ENCODE peak calls at places on chromosomes 4 and X, in ten cellular contexts. One of them, this sample, is unnamed.

GRCh38 chrX:130909469-130910136 is 6.6 kb upstream of the ENOX2 start:
- DNase-seq in GM12891: no peak
- DNase-seq in breast epithelium: no peak
- DNase-seq in GM23338: no peak
- DNase-seq in HCT116: no peak
- DNase-seq in GM12892: no peak
- DNase-seq in K562: peak
- DNase-seq in GM12878: no peak
- DNase-seq in HL-60: no peak
- DNase-seq in stomach: no peak
- DNase-seq in this sample: no peak

GRCh38 chr4:121129606-121130346 is 34.3 kb downstream of the TNIP3 start:
- DNase-seq in GM12891: no peak
- DNase-seq in breast epithelium: no peak
- DNase-seq in GM23338: no peak
- DNase-seq in HCT116: no peak
- DNase-seq in GM12892: no peak
- DNase-seq in K562: no peak
- DNase-seq in GM12878: no peak
- DNase-seq in HL-60: no peak
- DNase-seq in stomach: no peak
- DNase-seq in this sample: no peak

GRCh38 chrX:40082447-40083119 is 15.2 kb downstream of the BCOR start:
- DNase-seq in GM12891: no peak
- DNase-seq in breast epithelium: no peak
- DNase-seq in GM23338: no peak
- DNase-seq in HCT116: no peak
- DNase-seq in GM12892: no peak
- DNase-seq in K562: no peak
- DNase-seq in GM12878: no peak
- DNase-seq in HL-60: no peak
- DNase-seq in stomach: no peak
- DNase-seq in this sample: no peak

GRCh38 chr4:52932586-52933482 is 70.7 kb downstream of the RASL11B start:
- DNase-seq in GM12891: no peak
- DNase-seq in breast epithelium: no peak
- DNase-seq in GM23338: no peak
- DNase-seq in HCT116: no peak
- DNase-seq in GM12892: no peak
- DNase-seq in K562: no peak
- DNase-seq in GM12878: no peak
- DNase-seq in HL-60: no peak
- DNase-seq in stomach: no peak
- DNase-seq in this sample: no peak

GRCh38 chrX:7904557-7904956 is 22.7 kb downstream of the PNPLA4 start:
- DNase-seq in GM12891: no peak
- DNase-seq in breast epithelium: no peak
- DNase-seq in GM23338: no peak
- DNase-seq in HCT116: no peak
- DNase-seq in GM12892: no peak
- DNase-seq in K562: no peak
- DNase-seq in GM12878: no peak
- DNase-seq in HL-60: no peak
- DNase-seq in stomach: no peak
- DNase-seq in this sample: no peak

GRCh38 chr4:127686656-127687055 is 43.5 kb upstream of the SLC25A31 start:
- DNase-seq in GM12891: no peak
- DNase-seq in breast epithelium: no peak
- DNase-seq in GM23338: no peak
- DNase-seq in HCT116: peak
- DNase-seq in GM12892: no peak
- DNase-seq in K562: no peak
- DNase-seq in GM12878: no peak
- DNase-seq in HL-60: no peak
- DNase-seq in stomach: no peak
- DNase-seq in this sample: no peak

GRCh38 chr4:75919914-75920313 is 17.7 kb upstream of the PPEF2 start:
- DNase-seq in GM12891: no peak
- DNase-seq in breast epithelium: no peak
- DNase-seq in GM23338: no peak
- DNase-seq in HCT116: no peak
- DNase-seq in GM12892: no peak
- DNase-seq in K562: no peak
- DNase-seq in GM12878: no peak
- DNase-seq in HL-60: no peak
- DNase-seq in stomach: no peak
- DNase-seq in this sample: no peak

GRCh38 chrX:101550362-101550761 is at the start of gene ARMCX1:
- DNase-seq in GM12891: peak
- DNase-seq in breast epithelium: peak
- DNase-seq in GM23338: peak
- DNase-seq in HCT116: no peak
- DNase-seq in GM12892: no peak
- DNase-seq in K562: no peak
- DNase-seq in GM12878: no peak
- DNase-seq in HL-60: no peak
- DNase-seq in stomach: peak
- DNase-seq in this sample: peak

GRCh38 chrX:7120578-7121219 is 26.8 kb upstream of the STS start:
- DNase-seq in GM12891: no peak
- DNase-seq in breast epithelium: no peak
- DNase-seq in GM23338: no peak
- DNase-seq in HCT116: no peak
- DNase-seq in GM12892: no peak
- DNase-seq in K562: no peak
- DNase-seq in GM12878: no peak
- DNase-seq in HL-60: no peak
- DNase-seq in stomach: no peak
- DNase-seq in this sample: no peak

GRCh38 chr4:122703868-122704267 is 28.6 kb upstream of the BBS12 start:
- DNase-seq in GM12891: no peak
- DNase-seq in breast epithelium: no peak
- DNase-seq in GM23338: peak
- DNase-seq in HCT116: no peak
- DNase-seq in GM12892: no peak
- DNase-seq in K562: no peak
- DNase-seq in GM12878: no peak
- DNase-seq in HL-60: no peak
- DNase-seq in stomach: no peak
- DNase-seq in this sample: no peak

GRCh38 chrX:115499112-115499805 is 61.7 kb upstream of the PLS3 start:
- DNase-seq in GM12891: no peak
- DNase-seq in breast epithelium: no peak
- DNase-seq in GM23338: no peak
- DNase-seq in HCT116: no peak
- DNase-seq in GM12892: no peak
- DNase-seq in K562: no peak
- DNase-seq in GM12878: no peak
- DNase-seq in HL-60: no peak
- DNase-seq in stomach: no peak
- DNase-seq in this sample: no peak

GRCh38 chrX:14027511-14028019 is 2.1 kb downstream of the GEMIN8 start:
- DNase-seq in GM12891: no peak
- DNase-seq in breast epithelium: no peak
- DNase-seq in GM23338: no peak
- DNase-seq in HCT116: no peak
- DNase-seq in GM12892: no peak
- DNase-seq in K562: no peak
- DNase-seq in GM12878: peak
- DNase-seq in HL-60: no peak
- DNase-seq in stomach: no peak
- DNase-seq in this sample: no peak

GRCh38 chrX:14028473-14028872 is 1.2 kb downstream of the GEMIN8 start:
- DNase-seq in GM12891: no peak
- DNase-seq in breast epithelium: no peak
- DNase-seq in GM23338: no peak
- DNase-seq in HCT116: no peak
- DNase-seq in GM12892: no peak
- DNase-seq in K562: no peak
- DNase-seq in GM12878: peak
- DNase-seq in HL-60: no peak
- DNase-seq in stomach: no peak
- DNase-seq in this sample: no peak

GRCh38 chrX:14030248-14030592 is 528 bp upstream of the GEMIN8 start:
- DNase-seq in GM12891: no peak
- DNase-seq in breast epithelium: no peak
- DNase-seq in GM23338: no peak
- DNase-seq in HCT116: no peak
- DNase-seq in GM12892: no peak
- DNase-seq in K562: no peak
- DNase-seq in GM12878: no peak
- DNase-seq in HL-60: no peak
- DNase-seq in stomach: no peak
- DNase-seq in this sample: no peak

GRCh38 chrX:14029039-14029424 is 660 bp downstream of the GEMIN8 start:
- DNase-seq in GM12891: no peak
- DNase-seq in breast epithelium: no peak
- DNase-seq in GM23338: no peak
- DNase-seq in HCT116: no peak
- DNase-seq in GM12892: no peak
- DNase-seq in K562: peak
- DNase-seq in GM12878: no peak
- DNase-seq in HL-60: no peak
- DNase-seq in stomach: no peak
- DNase-seq in this sample: no peak

GRCh38 chrX:14029425-14030247 is at the start of gene GEMIN8:
- DNase-seq in GM12891: peak
- DNase-seq in breast epithelium: peak
- DNase-seq in GM23338: peak
- DNase-seq in HCT116: peak
- DNase-seq in GM12892: peak
- DNase-seq in K562: peak
- DNase-seq in GM12878: peak
- DNase-seq in HL-60: peak
- DNase-seq in stomach: peak
- DNase-seq in this sample: peak
- TF ChIP-seq POLR2AphosphoS5 in GM12891: peak
- TF ChIP-seq POLR2AphosphoS5 in breast epithelium: peak
- TF ChIP-seq POLR2AphosphoS5 in GM23338: peak
- TF ChIP-seq POLR2AphosphoS5 in HCT116: peak
- TF ChIP-seq POLR2AphosphoS5 in GM12892: no peak
- TF ChIP-seq POLR2AphosphoS5 in K562: peak
- TF ChIP-seq POLR2AphosphoS5 in GM12878: peak
- TF ChIP-seq POLR2AphosphoS5 in HL-60: peak
- TF ChIP-seq POLR2AphosphoS5 in stomach: peak
- TF ChIP-seq POLR2AphosphoS5 in this sample: no peak

DNA sequence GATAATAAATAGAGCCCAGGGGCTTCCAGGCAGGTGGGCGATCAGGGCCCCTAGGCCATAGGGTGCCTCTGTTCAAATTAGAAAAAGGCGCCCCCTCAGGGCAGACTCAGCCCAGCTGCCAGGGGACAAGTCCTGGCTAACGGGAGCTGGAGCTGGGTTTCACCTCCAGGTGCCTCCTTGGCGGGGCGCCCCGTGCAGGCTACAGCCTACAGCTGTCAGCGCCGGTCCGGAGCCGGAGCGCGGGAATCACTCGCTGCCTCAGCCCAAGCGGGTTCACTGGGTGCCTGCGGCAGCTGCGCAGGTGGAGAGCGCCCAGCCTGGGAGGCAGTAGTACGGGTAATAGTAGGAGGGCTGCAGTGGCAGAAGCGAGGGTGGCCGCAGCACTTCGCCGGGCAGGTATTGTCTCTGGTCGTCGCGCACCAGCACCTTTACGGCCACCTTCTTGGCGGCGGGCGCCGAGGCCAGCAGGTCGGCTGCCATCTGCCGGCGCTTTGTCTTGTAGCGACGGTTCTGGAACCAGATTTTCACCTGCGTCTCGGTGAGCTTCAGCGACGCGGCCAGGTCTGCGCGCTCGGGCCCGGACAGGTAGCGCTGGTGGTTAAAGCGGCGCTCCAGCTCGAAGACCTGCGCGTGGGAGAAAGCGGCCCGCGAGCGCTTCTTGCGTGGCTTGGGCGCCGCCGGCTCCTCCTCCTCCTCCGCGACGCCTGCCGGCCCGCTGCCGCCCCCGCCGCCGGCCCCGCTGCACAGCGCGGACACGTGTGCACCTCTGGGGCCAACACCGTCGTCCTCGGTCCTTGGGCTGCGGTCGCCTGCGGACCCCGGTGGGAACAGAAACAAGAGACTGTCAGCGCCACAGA is 2.4 kb downstream of the NKX3-2 start:
- DNase-seq in GM12891: no peak
- DNase-seq in breast epithelium: no peak
- DNase-seq in GM23338: peak
- DNase-seq in HCT116: no peak
- DNase-seq in GM12892: peak
- DNase-seq in K562: no peak
- DNase-seq in GM12878: no peak
- DNase-seq in HL-60: no peak
- DNase-seq in stomach: no peak
- DNase-seq in this sample: no peak
- TF ChIP-seq POLR2AphosphoS5 in GM12891: no peak
- TF ChIP-seq POLR2AphosphoS5 in breast epithelium: no peak
- TF ChIP-seq POLR2AphosphoS5 in GM23338: no peak
- TF ChIP-seq POLR2AphosphoS5 in HCT116: no peak
- TF ChIP-seq POLR2AphosphoS5 in GM12892: no peak
- TF ChIP-seq POLR2AphosphoS5 in K562: no peak
- TF ChIP-seq POLR2AphosphoS5 in GM12878: no peak
- TF ChIP-seq POLR2AphosphoS5 in HL-60: no peak
- TF ChIP-seq POLR2AphosphoS5 in stomach: no peak
- TF ChIP-seq POLR2AphosphoS5 in this sample: no peak

DNA sequence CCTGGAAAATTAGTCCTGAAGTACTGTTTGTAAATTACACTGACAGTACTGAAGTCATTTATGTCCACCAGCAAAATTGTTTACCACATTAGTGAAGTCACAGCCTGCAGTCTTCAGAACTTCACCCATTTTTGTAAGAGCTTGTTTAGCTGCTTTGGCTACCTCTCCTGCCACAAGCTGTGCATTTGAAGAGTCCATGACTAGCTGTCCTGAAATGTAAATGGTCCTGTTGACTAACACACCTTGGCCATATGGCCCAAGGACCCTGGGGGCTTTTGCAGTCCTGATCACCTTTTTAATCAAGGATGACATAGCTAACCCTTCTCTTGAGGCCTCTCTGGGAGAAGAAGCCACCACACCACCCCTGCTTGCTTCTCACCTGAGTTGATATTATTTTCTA is 21.4 kb upstream of the ZNF518B start:
- DNase-seq in GM12891: no peak
- DNase-seq in breast epithelium: no peak
- DNase-seq in GM23338: no peak
- DNase-seq in HCT116: no peak
- DNase-seq in GM12892: no peak
- DNase-seq in K562: no peak
- DNase-seq in GM12878: no peak
- DNase-seq in HL-60: no peak
- DNase-seq in stomach: no peak
- DNase-seq in this sample: no peak
- TF ChIP-seq POLR2AphosphoS5 in GM12891: no peak
- TF ChIP-seq POLR2AphosphoS5 in breast epithelium: no peak
- TF ChIP-seq POLR2AphosphoS5 in GM23338: no peak
- TF ChIP-seq POLR2AphosphoS5 in HCT116: no peak
- TF ChIP-seq POLR2AphosphoS5 in GM12892: no peak
- TF ChIP-seq POLR2AphosphoS5 in K562: no peak
- TF ChIP-seq POLR2AphosphoS5 in GM12878: no peak
- TF ChIP-seq POLR2AphosphoS5 in HL-60: no peak
- TF ChIP-seq POLR2AphosphoS5 in stomach: no peak
- TF ChIP-seq POLR2AphosphoS5 in this sample: no peak

DNA sequence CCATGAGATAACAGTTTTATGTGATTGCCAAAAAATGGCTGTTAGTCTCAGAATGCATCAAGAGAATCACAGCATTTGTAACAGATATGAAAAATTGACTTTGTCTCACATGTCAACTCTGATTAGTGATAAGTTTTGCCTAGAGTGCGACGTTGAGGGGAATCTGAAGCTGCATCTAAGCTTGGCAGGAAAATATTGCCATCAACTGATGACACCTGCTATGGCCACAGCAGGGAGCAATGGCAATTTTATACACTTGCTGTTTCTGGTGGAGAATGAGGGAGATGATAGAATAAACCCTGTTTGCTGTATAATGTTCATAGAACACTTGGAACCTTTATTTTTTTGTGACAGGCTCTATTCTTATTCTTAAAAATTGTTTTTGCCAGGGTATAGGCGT is 205.4 kb upstream of the GNPDA2 start:
- DNase-seq in GM12891: no peak
- DNase-seq in breast epithelium: no peak
- DNase-seq in GM23338: no peak
- DNase-seq in HCT116: no peak
- DNase-seq in GM12892: no peak
- DNase-seq in K562: no peak
- DNase-seq in GM12878: no peak
- DNase-seq in HL-60: no peak
- DNase-seq in stomach: no peak
- DNase-seq in this sample: no peak
- TF ChIP-seq POLR2AphosphoS5 in GM12891: no peak
- TF ChIP-seq POLR2AphosphoS5 in breast epithelium: no peak
- TF ChIP-seq POLR2AphosphoS5 in GM23338: no peak
- TF ChIP-seq POLR2AphosphoS5 in HCT116: no peak
- TF ChIP-seq POLR2AphosphoS5 in GM12892: no peak
- TF ChIP-seq POLR2AphosphoS5 in K562: no peak
- TF ChIP-seq POLR2AphosphoS5 in GM12878: no peak
- TF ChIP-seq POLR2AphosphoS5 in HL-60: no peak
- TF ChIP-seq POLR2AphosphoS5 in stomach: no peak
- TF ChIP-seq POLR2AphosphoS5 in this sample: no peak